ENCODE peak calls at places on chromosomes 3 and 15, in five cellular contexts. S, M, V, K and O are unnamed samples.
A peak's percentile ranks its signal among the peaks of the same experiment; 100 is the strongest.

GRCh38 chr3:11379238-11379823 is 107.1 kb downstream of the ATG7 start:
- DNase-seq in S (peak; percentile 49), M (peak; percentile 37), V (peak; percentile 47), K (peak; percentile 69), O (peak; percentile 57)

GRCh38 chr3:59821274-59821673 is 771.4 kb upstream of the CFAP20DC start:
- DNase-seq in S (no peak), M (no peak), V (peak; percentile 33), K (no peak), O (no peak)

GRCh38 chr3:133970916-133971315 is 58.8 kb downstream of the SLCO2A1 start:
- DNase-seq in S (no peak), M (no peak), V (no peak), K (no peak), O (no peak)

GRCh38 chr3:13063225-13063624 is 10.0 kb downstream of the IQSEC1 start:
- DNase-seq in S (no peak), M (no peak), V (no peak), K (no peak), O (no peak)

GRCh38 chr3:45226206-45226915 is at the start of gene TMEM158:
- DNase-seq in S (peak; percentile 79), M (peak; percentile 56), V (peak; percentile 9), K (peak; percentile 71), O (peak; percentile 87)

GRCh38 chr15:79028411-79028964 is 62.1 kb downstream of the RASGRF1 start:
- DNase-seq in S (peak; percentile 62), M (peak; percentile 30), V (peak; percentile 14), K (peak; percentile 33), O (peak; percentile 58)

GRCh38 chr3:42491876-42492507 is 10.5 kb upstream of the VIPR1 start:
- DNase-seq in S (no peak), M (no peak), V (no peak), K (no peak), O (no peak)

GRCh38 chr15:42623951-42624350 is 48.5 kb downstream of the STARD9 start:
- DNase-seq in S (no peak), M (no peak), V (no peak), K (no peak), O (no peak)